ENCODE peak calls at places on chromosomes 1 and 21, in ten cellular contexts. V is GM23338, Y is Panc1, D is spleen, C is SK-N-SH, M is GM12891, Q is sigmoid colon, J is H1, B is stomach, I is GM12892. W is an unnamed sample.
A peak's percentile ranks its signal among the peaks of the same experiment; 100 is the strongest.

GRCh38 chr1:156663178-156663577 is 14.0 kb downstream of the NES start:
- DNase-seq in Y (no peak), I (no peak), M (no peak), J (no peak), V (no peak), C (no peak), D (no peak), B (no peak), Q (peak; percentile 82), W (no peak)

GRCh38 chr21:42262826-42263225 is 43.9 kb downstream of the ABCG1 start:
- DNase-seq in J (no peak), C (peak; percentile 45), Q (peak; percentile 86), Y (no peak), D (no peak), B (peak; percentile 88), M (no peak), I (no peak), V (no peak), W (no peak)

GRCh38 chr21:36431252-36431651 is 46.1 kb downstream of the CHAF1B start:
- DNase-seq in C (no peak), J (no peak), I (no peak), B (no peak), Q (no peak), Y (no peak), V (no peak), D (no peak), M (no peak), W (no peak)

GRCh38 chr21:28152729-28153128 is 839.9 kb downstream of the LTN1 start:
- DNase-seq in I (no peak), D (no peak), B (no peak), J (no peak), V (no peak), C (no peak), Q (no peak), M (no peak), Y (no peak), W (no peak)

GRCh38 chr1:62869217-62869754 is 85.4 kb downstream of the ATG4C start:
- DNase-seq in I (no peak), D (no peak), M (no peak), B (no peak), J (no peak), V (no peak), Y (no peak), C (no peak), Q (no peak), W (no peak)

GRCh38 chr1:76786232-76786631 is 81.0 kb upstream of the ST6GALNAC5 start:
- DNase-seq in C (no peak), J (no peak), V (no peak), Y (no peak), B (no peak), D (no peak), I (no peak), Q (no peak), M (no peak), W (no peak)

GRCh38 chr1:196723325-196724185 is 51.1 kb upstream of the CFHR3 start:
- DNase-seq in I (no peak), D (no peak), Q (no peak), Y (peak; percentile 36), B (peak; percentile 64), C (peak; percentile 12), M (peak; percentile 1), V (peak; percentile 92), J (peak; percentile 53), W (no peak)

GRCh38 chr1:165894591-165894990 is 67.2 kb downstream of the UCK2 start:
- DNase-seq in V (no peak), I (no peak), D (no peak), M (no peak), J (no peak), B (no peak), Y (no peak), C (no peak), Q (no peak), W (no peak)

GRCh38 chr1:109331113-109331512 is 24.3 kb upstream of the MYBPHL start:
- DNase-seq in M (no peak), I (no peak), V (no peak), Q (no peak), D (no peak), B (no peak), Y (no peak), C (no peak), J (no peak), W (no peak)

GRCh38 chr1:20552728-20553571 is 577 bp downstream of the FAM43B start:
- DNase-seq in D (no peak), M (peak; percentile 43), I (no peak), J (no peak), Q (no peak), V (peak; percentile 58), B (no peak), C (peak; percentile 75), Y (no peak), W (no peak)

GRCh38 chr21:45620201-45620600 is 23.3 kb upstream of the PCBP3 start:
- DNase-seq in I (no peak), D (peak; percentile 27), Y (no peak), Q (no peak), B (no peak), J (no peak), C (peak; percentile 3), M (no peak), V (no peak), W (no peak)

GRCh38 chr1:150515328-150516049 is at the start of gene FALEC:
- DNase-seq in D (peak; percentile 99), J (peak; percentile 87), V (peak; percentile 98), M (peak; percentile 97), I (peak; percentile 98), C (peak; percentile 99), B (peak; percentile 98), Y (peak; percentile 76), Q (peak; percentile 99), W (no peak)
- TF ChIP-seq POLR2AphosphoS5 in D (peak; percentile 87), J (peak; percentile 22), V (peak; percentile 65), M (no peak), I (no peak), C (peak; percentile 13), B (peak; percentile 70), Y (no peak), Q (peak; percentile 68), W (peak; percentile 89)

DNA sequence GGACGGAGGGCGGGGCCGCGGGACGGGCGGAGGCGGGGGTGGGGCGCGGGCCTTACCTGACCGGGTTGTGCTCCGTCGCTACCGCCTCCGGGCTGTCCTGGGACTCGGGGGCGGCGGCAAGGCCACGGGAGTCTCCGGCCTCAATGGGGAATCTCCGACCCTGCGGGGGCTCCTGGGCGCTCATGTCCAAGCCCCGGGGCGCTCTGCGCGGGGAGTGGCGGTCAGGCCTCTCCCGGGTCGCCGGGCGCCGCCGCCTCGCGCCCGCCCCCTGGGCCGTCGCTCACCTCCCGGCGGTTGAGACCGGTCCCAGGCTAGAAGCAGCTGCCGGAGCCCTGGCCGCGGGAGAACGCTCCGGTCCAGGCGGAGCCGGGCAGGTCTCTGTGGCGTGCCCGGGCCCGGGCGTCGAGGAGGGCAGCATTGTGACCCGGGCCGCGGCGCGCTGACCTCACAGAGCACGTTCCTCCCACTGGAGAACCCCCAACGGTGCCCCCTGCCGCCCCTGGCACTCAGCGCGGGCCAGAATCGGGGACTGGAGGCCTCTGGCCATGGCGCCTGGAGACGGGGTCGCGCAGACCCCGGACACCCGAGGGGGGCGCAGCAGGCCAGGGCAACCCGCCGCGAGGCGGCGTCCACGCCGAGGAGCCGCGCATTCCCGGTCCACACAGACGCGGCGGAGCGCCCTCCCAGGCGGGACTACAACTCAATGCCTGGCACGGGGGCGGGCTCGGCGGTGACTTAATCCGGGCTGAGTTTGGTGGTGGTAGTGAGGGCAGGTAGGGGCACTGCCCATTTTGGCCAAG is 411 bp downstream of the FAM229A start:
- DNase-seq in M (peak; percentile 62), I (no peak), J (no peak), Q (peak; percentile 75), D (peak; percentile 83), C (peak; percentile 63), V (peak; percentile 72), Y (no peak), B (peak; percentile 49), W (no peak)
- TF ChIP-seq POLR2AphosphoS5 in M (no peak), I (no peak), J (peak; percentile 16), Q (peak; percentile 56), D (peak; percentile 67), C (no peak), V (peak; percentile 23), Y (no peak), B (no peak), W (no peak)

GRCh38 chr1:197908695-197909336 is 6.4 kb downstream of the C1orf53 start:
- DNase-seq in D (no peak), Q (no peak), V (peak; percentile 69), B (no peak), C (peak; percentile 7), Y (no peak), M (no peak), I (no peak), J (no peak), W (no peak)
- TF ChIP-seq POLR2AphosphoS5 in D (no peak), Q (no peak), V (no peak), B (no peak), C (no peak), Y (no peak), M (no peak), I (no peak), J (no peak), W (no peak)

GRCh38 chr1:236522937-236523703 is 662 bp upstream of the LGALS8 start:
- DNase-seq in D (no peak), I (no peak), J (no peak), Y (no peak), C (no peak), V (peak; percentile 48), M (no peak), B (peak; percentile 41), Q (no peak), W (no peak)

GRCh38 chr1:236526079-236526478 is 2.3 kb downstream of the LGALS8 start:
- DNase-seq in B (no peak), C (no peak), Y (no peak), D (no peak), J (no peak), I (no peak), M (no peak), V (no peak), Q (no peak), W (no peak)

GRCh38 chr1:236523704-236524141 is at the start of gene LGALS8:
- DNase-seq in Q (peak; percentile 95), M (peak; percentile 78), C (peak; percentile 93), B (peak; percentile 87), D (peak; percentile 98), V (peak; percentile 82), Y (no peak), J (no peak), I (peak; percentile 77), W (peak; percentile 91)

GRCh38 chr1:236524892-236525179 is 1.1 kb downstream of the LGALS8 start:
- DNase-seq in B (no peak), Y (no peak), V (no peak), D (no peak), C (no peak), Q (no peak), M (no peak), J (no peak), I (no peak), W (no peak)

DNA sequence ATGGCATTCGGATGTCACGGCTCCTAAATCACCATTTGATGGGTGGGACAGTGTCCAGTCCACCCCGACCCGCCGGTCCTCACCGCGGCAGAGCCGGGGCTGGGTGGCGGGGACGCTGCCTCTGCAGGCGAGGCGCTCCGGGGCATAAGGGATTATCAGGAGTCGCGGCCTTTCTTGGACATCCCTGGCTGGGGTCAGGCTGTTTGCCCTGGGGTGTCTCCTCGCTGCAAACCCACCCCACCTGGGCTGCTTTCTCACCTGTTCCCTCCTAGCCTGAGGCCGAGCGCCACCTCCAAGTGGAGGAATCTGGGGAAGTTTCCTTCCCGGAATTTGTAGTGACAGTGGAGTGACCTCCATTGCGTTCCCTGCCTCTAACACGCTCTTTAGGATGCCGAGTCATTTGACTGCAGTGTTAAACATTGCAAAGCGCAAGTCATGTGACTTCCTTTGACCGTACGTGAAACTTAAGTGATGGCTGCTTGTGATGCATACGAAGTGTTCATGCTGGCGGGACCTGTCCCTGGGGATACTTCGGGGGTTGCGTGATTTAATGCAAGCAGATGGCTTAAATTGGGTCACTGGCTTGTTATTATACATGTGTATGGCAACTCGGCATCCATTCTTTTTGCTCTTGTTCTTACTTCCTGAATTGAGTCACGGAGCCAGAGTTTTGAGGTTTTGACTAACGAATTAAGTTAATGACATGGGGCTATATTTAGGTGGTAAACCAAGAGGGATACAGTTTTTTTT is 535 bp downstream of the LGALS8 start:
- DNase-seq in B (peak; percentile 38), V (peak; percentile 83), D (no peak), J (no peak), M (peak; percentile 53), I (peak; percentile 53), Y (no peak), Q (peak; percentile 65), C (peak; percentile 70), W (peak; percentile 90)
- TF ChIP-seq POLR2AphosphoS5 in B (peak; percentile 73), V (peak; percentile 66), D (no peak), J (peak; percentile 62), M (no peak), I (peak; percentile 45), Y (peak; percentile 67), Q (peak; percentile 60), C (peak; percentile 40), W (peak; percentile 65)